ENCODE peak calls at places on chromosomes 2 and 18, in five cellular contexts. D is upper lobe of left lung, Q is EH, I is GM20000, T is memory B cell. F is an unnamed sample.
A peak's percentile ranks its signal among the peaks of the same experiment; 100 is the strongest.

GRCh38 chr18:2826581-2826980 is 20.2 kb upstream of the EMILIN2 start:
- DNase-seq in D (no peak), Q (no peak), I (no peak), T (no peak), F (no peak)

GRCh38 chr2:64403426-64403825 is 50.5 kb upstream of the LGALSL start:
- DNase-seq in D (no peak), Q (no peak), I (no peak), T (no peak), F (no peak)

GRCh38 chr18:76823574-76823973 is 1.2 kb downstream of the ZNF236 start:
- DNase-seq in D (no peak), Q (no peak), I (peak; percentile 47), T (no peak), F (no peak)

GRCh38 chr2:105760191-105760590 is 15.5 kb downstream of the NCK2 start:
- DNase-seq in D (no peak), Q (no peak), I (no peak), T (no peak), F (no peak)

GRCh38 chr18:76592981-76593381 is 97.9 kb upstream of the ZNF516 start:
- DNase-seq in D (no peak), Q (no peak), I (no peak), T (no peak), F (no peak)

GRCh38 chr2:131394147-131394931 is 30.4 kb upstream of the RAB6D start:
- DNase-seq in D (no peak), Q (peak; percentile 19), I (peak; percentile 27), T (no peak), F (peak; percentile 23)

GRCh38 chr2:215612770-215613169 is 176.9 kb upstream of the FN1 start:
- DNase-seq in D (no peak), Q (peak; percentile 73), I (no peak), T (no peak), F (peak; percentile 81)

GRCh38 chr18:48629730-48630324 is 91.0 kb downstream of the CTIF start:
- DNase-seq in D (no peak), Q (peak; percentile 100), I (no peak), T (no peak), F (peak; percentile 99)

GRCh38 chr2:21301871-21302433 is 178.2 kb downstream of the TDRD15 start:
- DNase-seq in D (no peak), Q (no peak), I (no peak), T (no peak), F (no peak)

GRCh38 chr2:156334496-156335478 is 2.3 kb upstream of the NR4A2 start:
- DNase-seq in D (peak; percentile 94), Q (peak; percentile 94), I (peak; percentile 67), T (no peak), F (peak; percentile 88)

GRCh38 chr2:181674466-181674865 is 5.9 kb downstream of the NEUROD1 start:
- DNase-seq in D (no peak), Q (no peak), I (no peak), T (no peak), F (no peak)

GRCh38 chr2:121596221-121597080 is 52.8 kb downstream of the CLASP1 start:
- DNase-seq in D (peak; percentile 62), Q (peak; percentile 72), I (peak; percentile 37), T (peak; percentile 29), F (peak; percentile 73)

GRCh38 chr2:66435549-66435875 is 587 bp downstream of the MEIS1 start:
- DNase-seq in D (no peak), Q (no peak), I (no peak), T (no peak), F (no peak)

GRCh38 chr2:109225170-109225775 is 96.3 kb downstream of the SH3RF3 start:
- DNase-seq in D (no peak), Q (no peak), I (no peak), T (no peak), F (no peak)

GRCh38 chr18:63107171-63107850 is 212.3 kb downstream of the BCL2 start:
- DNase-seq in D (no peak), Q (no peak), I (peak; percentile 39), T (no peak), F (no peak)

GRCh38 chr2:88561646-88562388 is 65.4 kb downstream of the EIF2AK3 start:
- DNase-seq in D (no peak), Q (no peak), I (no peak), T (no peak), F (no peak)

GRCh38 chr2:88602022-88602421 is 25.2 kb downstream of the EIF2AK3 start:
- DNase-seq in D (no peak), Q (peak; percentile 20), I (no peak), T (no peak), F (no peak)

GRCh38 chr2:192195548-192196418 is 1.1 kb upstream of the TMEFF2 start:
- DNase-seq in D (peak; percentile 19), Q (peak; percentile 57), I (peak; percentile 31), T (no peak), F (peak; percentile 52)

GRCh38 chr2:201971516-201972228 is 62.0 kb upstream of the FZD7 start:
- DNase-seq in D (no peak), Q (peak; percentile 81), I (no peak), T (no peak), F (peak; percentile 64)

GRCh38 chr2:22355816-22356433 is 1029.1 kb upstream of the KLHL29 start:
- DNase-seq in D (peak; percentile 46), Q (peak; percentile 3), I (peak; percentile 43), T (peak; percentile 15), F (peak; percentile 2)

GRCh38 chr2:9095690-9096089 is 92.2 kb upstream of the MBOAT2 start:
- DNase-seq in D (peak; percentile 72), Q (peak; percentile 45), I (no peak), T (no peak), F (no peak)

GRCh38 chr2:43024515-43024962 is 201.9 kb downstream of the ZFP36L2 start:
- DNase-seq in D (peak; percentile 56), Q (peak; percentile 69), I (peak; percentile 76), T (peak; percentile 25), F (peak; percentile 60)

GRCh38 chr2:164722604-164723338 is 101.5 kb upstream of the GRB14 start:
- DNase-seq in D (no peak), Q (peak; percentile 36), I (no peak), T (no peak), F (no peak)

GRCh38 chr2:112062894-112063293 is 7.8 kb downstream of the TMEM87B start:
- DNase-seq in D (no peak), Q (no peak), I (no peak), T (no peak), F (no peak)

GRCh38 chr2:10331702-10332401 is 29.1 kb downstream of the HPCAL1 start:
- DNase-seq in D (peak; percentile 72), Q (no peak), I (peak; percentile 78), T (peak; percentile 53), F (no peak)

GRCh38 chr2:16115881-16116830 is 175.8 kb downstream of the MYCN start:
- DNase-seq in D (no peak), Q (no peak), I (no peak), T (no peak), F (no peak)

GRCh38 chr2:121043827-121044222 is 241.2 kb downstream of the TFCP2L1 start:
- DNase-seq in D (no peak), Q (no peak), I (no peak), T (no peak), F (no peak)

GRCh38 chr18:78681396-78681795 is 298.2 kb upstream of the SALL3 start:
- DNase-seq in D (no peak), Q (no peak), I (no peak), T (no peak), F (no peak)

GRCh38 chr18:67463829-67464228 is 52.7 kb downstream of the DSEL start:
- DNase-seq in D (no peak), Q (no peak), I (no peak), T (no peak), F (no peak)

GRCh38 chr2:55550368-55551102 is 31.0 kb downstream of the CFAP36 start:
- DNase-seq in D (no peak), Q (peak; percentile 71), I (no peak), T (no peak), F (peak; percentile 75)